ENCODE peak calls at places on chromosome 18, in seven cellular contexts. One of them, this sample, is unnamed.

GRCh38 chr18:69935319-69936190 is 12.1 kb downstream of the CD226 start:
- DNase-seq in MV-4-11: peak
- DNase-seq in astrocyte of the spinal cord: peak
- DNase-seq in effector memory CD8-positive, alpha-beta T cell: peak
- DNase-seq in NB4: no peak
- DNase-seq in H4: peak
- DNase-seq in sciatic nerve: no peak
- DNase-seq in this sample: no peak

GRCh38 chr18:48920408-48921038 is 30.2 kb downstream of the SMAD7 start:
- DNase-seq in MV-4-11: no peak
- DNase-seq in astrocyte of the spinal cord: no peak
- DNase-seq in effector memory CD8-positive, alpha-beta T cell: peak
- DNase-seq in NB4: no peak
- DNase-seq in H4: no peak
- DNase-seq in sciatic nerve: no peak
- DNase-seq in this sample: no peak

GRCh38 chr18:44637210-44638051 is 43.3 kb upstream of the SETBP1 start:
- DNase-seq in MV-4-11: no peak
- DNase-seq in astrocyte of the spinal cord: peak
- DNase-seq in effector memory CD8-positive, alpha-beta T cell: peak
- DNase-seq in NB4: no peak
- DNase-seq in H4: peak
- DNase-seq in sciatic nerve: no peak
- DNase-seq in this sample: peak

GRCh38 chr18:69658137-69658536 is 257.4 kb downstream of the DOK6 start:
- DNase-seq in MV-4-11: no peak
- DNase-seq in astrocyte of the spinal cord: no peak
- DNase-seq in effector memory CD8-positive, alpha-beta T cell: no peak
- DNase-seq in NB4: no peak
- DNase-seq in H4: no peak
- DNase-seq in sciatic nerve: no peak
- DNase-seq in this sample: peak

GRCh38 chr18:3037423-3037915 is 24.5 kb upstream of the LPIN2 start:
- DNase-seq in MV-4-11: peak
- DNase-seq in astrocyte of the spinal cord: peak
- DNase-seq in effector memory CD8-positive, alpha-beta T cell: no peak
- DNase-seq in NB4: peak
- DNase-seq in H4: peak
- DNase-seq in sciatic nerve: no peak
- DNase-seq in this sample: peak

GRCh38 chr18:23307567-23308295 is 145.4 kb upstream of the RIOK3 start:
- DNase-seq in MV-4-11: peak
- DNase-seq in astrocyte of the spinal cord: peak
- DNase-seq in effector memory CD8-positive, alpha-beta T cell: peak
- DNase-seq in NB4: peak
- DNase-seq in H4: peak
- DNase-seq in sciatic nerve: no peak
- DNase-seq in this sample: peak

GRCh38 chr18:8841781-8842485 is 136.6 kb downstream of the MTCL1 start:
- DNase-seq in MV-4-11: no peak
- DNase-seq in astrocyte of the spinal cord: no peak
- DNase-seq in effector memory CD8-positive, alpha-beta T cell: no peak
- DNase-seq in NB4: no peak
- DNase-seq in H4: no peak
- DNase-seq in sciatic nerve: no peak
- DNase-seq in this sample: no peak

GRCh38 chr18:22547807-22548561 is 130.3 kb upstream of the CTAGE1 start:
- DNase-seq in MV-4-11: no peak
- DNase-seq in astrocyte of the spinal cord: no peak
- DNase-seq in effector memory CD8-positive, alpha-beta T cell: no peak
- DNase-seq in NB4: no peak
- DNase-seq in H4: no peak
- DNase-seq in sciatic nerve: no peak
- DNase-seq in this sample: no peak

GRCh38 chr18:65761636-65762310 is 11.0 kb downstream of the CDH7 start:
- DNase-seq in MV-4-11: no peak
- DNase-seq in astrocyte of the spinal cord: no peak
- DNase-seq in effector memory CD8-positive, alpha-beta T cell: no peak
- DNase-seq in NB4: no peak
- DNase-seq in H4: peak
- DNase-seq in sciatic nerve: no peak
- DNase-seq in this sample: no peak

GRCh38 chr18:58937913-58938312 is 73.2 kb downstream of the ZNF532 start:
- DNase-seq in MV-4-11: peak
- DNase-seq in astrocyte of the spinal cord: no peak
- DNase-seq in effector memory CD8-positive, alpha-beta T cell: no peak
- DNase-seq in NB4: no peak
- DNase-seq in H4: no peak
- DNase-seq in sciatic nerve: no peak
- DNase-seq in this sample: peak

GRCh38 chr18:36321636-36322407 is 24.3 kb downstream of the FHOD3 start:
- DNase-seq in MV-4-11: no peak
- DNase-seq in astrocyte of the spinal cord: peak
- DNase-seq in effector memory CD8-positive, alpha-beta T cell: no peak
- DNase-seq in NB4: no peak
- DNase-seq in H4: peak
- DNase-seq in sciatic nerve: no peak
- DNase-seq in this sample: peak

GRCh38 chr18:8571399-8571798 is 37.8 kb upstream of the RAB12 start:
- DNase-seq in MV-4-11: no peak
- DNase-seq in astrocyte of the spinal cord: no peak
- DNase-seq in effector memory CD8-positive, alpha-beta T cell: no peak
- DNase-seq in NB4: no peak
- DNase-seq in H4: no peak
- DNase-seq in sciatic nerve: no peak
- DNase-seq in this sample: no peak

GRCh38 chr18:48452863-48453323 is 43.7 kb upstream of the ZBTB7C start:
- DNase-seq in MV-4-11: no peak
- DNase-seq in astrocyte of the spinal cord: peak
- DNase-seq in effector memory CD8-positive, alpha-beta T cell: no peak
- DNase-seq in NB4: no peak
- DNase-seq in H4: no peak
- DNase-seq in sciatic nerve: no peak
- DNase-seq in this sample: no peak

GRCh38 chr18:22279741-22280452 is 110.5 kb downstream of the GATA6 start:
- DNase-seq in MV-4-11: no peak
- DNase-seq in astrocyte of the spinal cord: peak
- DNase-seq in effector memory CD8-positive, alpha-beta T cell: no peak
- DNase-seq in NB4: no peak
- DNase-seq in H4: peak
- DNase-seq in sciatic nerve: no peak
- DNase-seq in this sample: peak

GRCh38 chr18:12253517-12254136 is 534 bp upstream of the CIDEA start:
- DNase-seq in MV-4-11: no peak
- DNase-seq in astrocyte of the spinal cord: no peak
- DNase-seq in effector memory CD8-positive, alpha-beta T cell: no peak
- DNase-seq in NB4: no peak
- DNase-seq in H4: no peak
- DNase-seq in sciatic nerve: no peak
- DNase-seq in this sample: no peak

GRCh38 chr18:71442830-71443229 is 1101.3 kb downstream of the CBLN2 start:
- DNase-seq in MV-4-11: no peak
- DNase-seq in astrocyte of the spinal cord: peak
- DNase-seq in effector memory CD8-positive, alpha-beta T cell: no peak
- DNase-seq in NB4: no peak
- DNase-seq in H4: peak
- DNase-seq in sciatic nerve: no peak
- DNase-seq in this sample: peak